ENCODE peak calls at places on chromosomes 5 and 9, in six cellular contexts. K is DMS153, Z is HTR-8/SVneo, E is heart right ventricle, F is Caco-2, P is heart left ventricle. J is an unnamed sample.
A peak's percentile ranks its signal among the peaks of the same experiment; 100 is the strongest.

GRCh38 chr5:173324115-173325001 is 3.9 kb downstream of the STC2 start:
- DNase-seq in K (peak; percentile 54), E (peak; percentile 81), P (peak; percentile 82), Z (no peak), F (no peak), J (peak; percentile 82)

GRCh38 chr5:96781031-96781733 is 26.6 kb downstream of the ERAP1 start:
- DNase-seq in P (no peak), K (no peak), E (no peak), Z (peak; percentile 35), F (no peak), J (no peak)

GRCh38 chr5:135028791-135029467 is 5.1 kb downstream of the PITX1 start:
- DNase-seq in K (no peak), F (no peak), P (no peak), E (no peak), Z (no peak), J (no peak)

GRCh38 chr5:173653822-173654523 is 37.5 kb upstream of the BOD1 start:
- DNase-seq in P (no peak), F (no peak), Z (no peak), K (no peak), E (no peak), J (no peak)

GRCh38 chr5:170627271-170627670 is 123.5 kb downstream of the KCNIP1 start:
- DNase-seq in F (peak; percentile 22), K (no peak), Z (no peak), P (no peak), E (no peak), J (no peak)

GRCh38 chr5:168746893-168747640 is 167.9 kb upstream of the PANK3 start:
- DNase-seq in K (no peak), Z (peak; percentile 30), E (no peak), F (no peak), P (no peak), J (no peak)

GRCh38 chr5:102627311-102627710 is 127.8 kb upstream of the PAM start:
- DNase-seq in E (no peak), Z (peak; percentile 35), F (no peak), P (no peak), K (no peak), J (no peak)

GRCh38 chr9:113523421-113524141 is 60.1 kb downstream of the RGS3 start:
- DNase-seq in P (peak; percentile 77), Z (no peak), F (no peak), E (peak; percentile 75), K (no peak), J (no peak)

GRCh38 chr5:116370886-116371285 is 203.7 kb downstream of the SEMA6A start:
- DNase-seq in P (no peak), Z (no peak), K (no peak), F (no peak), E (no peak), J (no peak)

GRCh38 chr5:6604946-6605345 is 27.9 kb downstream of the NSUN2 start:
- DNase-seq in K (no peak), P (no peak), Z (no peak), F (no peak), E (no peak), J (no peak)

GRCh38 chr5:2852446-2852845 is 101.0 kb upstream of the IRX2 start:
- DNase-seq in E (no peak), F (no peak), Z (no peak), P (no peak), K (no peak), J (no peak)

GRCh38 chr5:40960027-40960426 is 50.7 kb downstream of the C7 start:
- DNase-seq in Z (peak; percentile 22), F (no peak), P (no peak), E (no peak), K (no peak), J (no peak)

GRCh38 chr9:101626295-101626694 is 31.5 kb upstream of the PPP3R2 start:
- DNase-seq in P (no peak), K (peak; percentile 2), E (no peak), F (no peak), Z (no peak), J (no peak)

GRCh38 chr5:109035470-109035869 is 287.8 kb downstream of the FER start:
- DNase-seq in E (no peak), K (no peak), F (no peak), Z (no peak), P (no peak), J (no peak)

GRCh38 chr5:43244823-43245565 is 53.0 kb downstream of the NIM1K start:
- DNase-seq in K (no peak), Z (no peak), F (no peak), P (no peak), E (no peak), J (no peak)

GRCh38 chr5:143889986-143890385 is 78.0 kb downstream of the HMHB1 start:
- DNase-seq in Z (no peak), F (no peak), P (no peak), K (no peak), E (no peak), J (no peak)

GRCh38 chr9:96122756-96123155 is 179.2 kb downstream of the HSD17B3 start:
- DNase-seq in F (no peak), K (no peak), Z (peak; percentile 11), P (no peak), E (no peak), J (no peak)

GRCh38 chr5:61823796-61824195 is 482.2 kb upstream of the KIF2A start:
- DNase-seq in P (no peak), K (no peak), E (no peak), F (no peak), Z (no peak), J (no peak)

GRCh38 chr5:9375756-9376155 is 170.1 kb downstream of the SEMA5A start:
- DNase-seq in E (no peak), K (no peak), P (no peak), F (no peak), Z (no peak), J (no peak)

GRCh38 chr5:101418735-101419134 is 515.7 kb upstream of the ST8SIA4 start:
- DNase-seq in Z (no peak), K (no peak), F (no peak), P (no peak), E (no peak), J (no peak)

GRCh38 chr9:19926774-19927173 is 137.9 kb upstream of the SLC24A2 start:
- DNase-seq in K (no peak), F (no peak), P (no peak), Z (no peak), E (no peak), J (no peak)

GRCh38 chr9:132931178-132931735 is 13.2 kb downstream of the TSC1 start:
- DNase-seq in Z (no peak), K (no peak), E (no peak), F (no peak), P (no peak), J (no peak)

GRCh38 chr9:109466623-109467590 is 31.2 kb downstream of the PTPN3 start:
- DNase-seq in Z (no peak), F (no peak), E (no peak), P (no peak), K (no peak), J (no peak)

GRCh38 chr5:143676794-143677193 is 135.2 kb upstream of the HMHB1 start:
- DNase-seq in P (no peak), E (peak; percentile 34), F (no peak), Z (no peak), K (no peak), J (no peak)

GRCh38 chr5:147455321-147455720 is 54.5 kb downstream of the DPYSL3 start:
- DNase-seq in F (no peak), E (no peak), P (no peak), Z (no peak), K (no peak), J (peak; percentile 74)

GRCh38 chr5:72613515-72613914 is 106.3 kb upstream of the ZNF366 start:
- DNase-seq in E (no peak), P (no peak), K (no peak), Z (no peak), F (no peak), J (no peak)

GRCh38 chr9:129405089-129405830 is 215.6 kb downstream of the C9orf50 start:
- DNase-seq in F (no peak), Z (no peak), K (no peak), P (no peak), E (no peak), J (no peak)

GRCh38 chr5:139298242-139298641 is 4.7 kb downstream of the MATR3 start:
- DNase-seq in Z (no peak), E (no peak), F (no peak), P (no peak), K (no peak), J (no peak)

GRCh38 chr9:113293285-113293874 is 9.8 kb downstream of the RNF183 start:
- DNase-seq in Z (no peak), K (no peak), P (no peak), F (no peak), E (no peak), J (no peak)